ENCODE peak calls at places on chromosomes 4 and X, in seven cellular contexts. S is M059J; T is foreskin melanocyte; U is lung microvascular endothelial cell; E is activated CD4-positive, alpha-beta T cell treated with anti-CD3 and anti-CD28 coated beads, Interleukin-2, amount 50 U/mL, for 48 hours; M is mesendoderm; H is RCC 7860. O is an unnamed sample.

GRCh38 chr4:1654216-1654945 is 29.7 kb downstream of the FAM53A start:
- DNase-seq in T (no peak), M (no peak), E (no peak), S (no peak), H (no peak), U (no peak), O (no peak)

GRCh38 chr4:6179362-6179761 is 21.0 kb downstream of the JAKMIP1 start:
- DNase-seq in S (no peak), U (no peak), E (peak), H (no peak), M (no peak), T (no peak), O (no peak)

GRCh38 chr4:89724716-89725115 is 112.2 kb downstream of the SNCA start:
- DNase-seq in T (no peak), S (peak), E (no peak), M (peak), H (peak), U (no peak), O (no peak)

GRCh38 chrX:73448379-73448778 is 1.5 kb downstream of the CDX4 start:
- DNase-seq in M (peak), S (no peak), H (no peak), U (no peak), T (no peak), E (no peak), O (no peak)

GRCh38 chr4:17336524-17336941 is 175.4 kb downstream of the QDPR start:
- DNase-seq in T (peak), H (no peak), E (peak), M (no peak), U (peak), S (peak), O (no peak)

GRCh38 chrX:47218920-47219815 is 687 bp downstream of the CDK16 start:
- DNase-seq in M (peak), S (no peak), U (peak), E (peak), T (no peak), H (no peak), O (no peak)

GRCh38 chr4:133000012-133000411 is 149.1 kb upstream of the PCDH10 start:
- DNase-seq in S (peak), H (no peak), E (no peak), U (no peak), T (peak), M (peak), O (no peak)

GRCh38 chrX:45295587-45295986 is 94.9 kb upstream of the DIPK2B start:
- DNase-seq in H (peak), T (peak), M (no peak), U (peak), S (peak), E (no peak), O (peak)

GRCh38 chr4:1414831-1415680 is 8.8 kb upstream of the NKX1-1 start:
- DNase-seq in U (no peak), T (no peak), S (no peak), E (no peak), H (no peak), M (no peak), O (no peak)

GRCh38 chr4:127479031-127479622 is 153.6 kb upstream of the INTU start:
- DNase-seq in U (peak), H (peak), T (no peak), E (no peak), S (peak), M (peak), O (peak)

GRCh38 chr4:38169524-38169923 is 209.3 kb downstream of the PTTG2 start:
- DNase-seq in M (peak), T (no peak), U (no peak), S (peak), H (no peak), E (no peak), O (no peak)

GRCh38 chr4:139297001-139297410 is 4.3 kb upstream of the NAA15 start:
- DNase-seq in H (no peak), S (peak), M (no peak), T (peak), E (no peak), U (no peak), O (no peak)

GRCh38 chr4:25535278-25535677 is 120.4 kb upstream of the SLC34A2 start:
- DNase-seq in H (peak), M (peak), U (no peak), E (no peak), T (peak), S (no peak), O (peak)

GRCh38 chrX:119004920-119005524 is 30.6 kb downstream of the LONRF3 start:
- DNase-seq in S (peak), M (peak), E (peak), U (peak), T (no peak), H (peak), O (peak)

GRCh38 chr4:5142726-5143125 is 91.4 kb downstream of the STK32B start:
- DNase-seq in M (peak), H (no peak), U (peak), S (peak), E (no peak), T (no peak), O (peak)

GRCh38 chr4:177250056-177250696 is 59.5 kb upstream of the NEIL3 start:
- DNase-seq in E (peak), H (peak), T (peak), M (peak), U (peak), S (peak), O (peak)

GRCh38 chr4:1411436-1412375 is 5.5 kb upstream of the NKX1-1 start:
- DNase-seq in U (no peak), T (no peak), M (no peak), H (no peak), S (no peak), E (no peak), O (no peak)

GRCh38 chr4:184792950-184793555 is 32.7 kb downstream of the ACSL1 start:
- DNase-seq in H (peak), T (peak), M (no peak), S (peak), U (peak), E (peak), O (peak)

GRCh38 chr4:31793907-31794306 is 1073.7 kb downstream of the PCDH7 start:
- DNase-seq in E (no peak), S (no peak), T (no peak), H (no peak), U (no peak), M (no peak), O (no peak)

GRCh38 chr4:169852481-169852880 is 94.7 kb upstream of the HPF1 start:
- DNase-seq in H (no peak), E (no peak), U (peak), M (no peak), S (no peak), T (no peak), O (no peak)

GRCh38 chr4:187586892-187587291 is 408.7 kb upstream of the ZFP42 start:
- DNase-seq in S (peak), H (no peak), M (no peak), T (no peak), U (no peak), E (no peak), O (peak)

O was measured in kidney glomerular epithelial cell.